ENCODE peak calls at places on chromosomes 4 and X, in eight cellular contexts. D, Q, Y, M, P, J, S and E are unnamed samples.

GRCh38 chrX:154419688-154420401 is 8.5 kb downstream of the TAFAZZIN start:
- DNase-seq in D (no peak), Q (no peak), Y (no peak), M (no peak), P (no peak), J (no peak), S (peak), E (no peak)

GRCh38 chr4:98092833-98093439 is 50.3 kb downstream of the STPG2 start:
- DNase-seq in D (no peak), Q (peak), Y (no peak), M (no peak), P (no peak), J (peak), S (no peak), E (peak)

GRCh38 chrX:24026403-24026801 is 584 bp downstream of the KLHL15 start:
- DNase-seq in D (no peak), Q (no peak), Y (peak), M (no peak), P (no peak), J (no peak), S (no peak), E (no peak)

GRCh38 chr4:183987987-183988392 is 82.9 kb downstream of the STOX2 start:
- DNase-seq in D (peak), Q (peak), Y (peak), M (no peak), P (no peak), J (no peak), S (peak), E (peak)

GRCh38 chr4:8345053-8345945 is 75.7 kb downstream of the HTRA3 start:
- DNase-seq in D (peak), Q (no peak), Y (peak), M (no peak), P (no peak), J (no peak), S (no peak), E (no peak)

GRCh38 chr4:8278009-8278395 is 8.4 kb downstream of the HTRA3 start:
- DNase-seq in D (no peak), Q (no peak), Y (no peak), M (no peak), P (no peak), J (no peak), S (peak), E (no peak)

GRCh38 chr4:133190098-133190497 is 41.0 kb downstream of the PCDH10 start:
- DNase-seq in D (no peak), Q (no peak), Y (no peak), M (no peak), P (no peak), J (no peak), S (no peak), E (no peak)

GRCh38 chr4:41207330-41207831 is 7.0 kb downstream of the APBB2 start:
- DNase-seq in D (no peak), Q (no peak), Y (no peak), M (no peak), P (no peak), J (no peak), S (no peak), E (no peak)

GRCh38 chr4:54695359-54696149 is 37.8 kb downstream of the KIT start:
- DNase-seq in D (no peak), Q (no peak), Y (no peak), M (no peak), P (peak), J (no peak), S (no peak), E (no peak)

GRCh38 chr4:106114284-106114683 is 201.7 kb downstream of the TBCK start:
- DNase-seq in D (no peak), Q (no peak), Y (no peak), M (no peak), P (no peak), J (no peak), S (no peak), E (no peak)

GRCh38 chr4:182917182-182918043 is at the start of gene DCTD:
- DNase-seq in D (peak), Q (no peak), Y (peak), M (peak), P (peak), J (peak), S (peak), E (no peak)

GRCh38 chrX:25009407-25009806 is 6.4 kb downstream of the ARX start:
- DNase-seq in D (no peak), Q (no peak), Y (no peak), M (no peak), P (no peak), J (no peak), S (no peak), E (no peak)

GRCh38 chrX:16451331-16451730 is 198.6 kb upstream of the S100G start:
- DNase-seq in D (no peak), Q (no peak), Y (no peak), M (no peak), P (no peak), J (no peak), S (no peak), E (no peak)

GRCh38 chr4:130077275-130077674 is 981.3 kb downstream of the C4orf33 start:
- DNase-seq in D (no peak), Q (no peak), Y (no peak), M (no peak), P (no peak), J (no peak), S (no peak), E (peak)

GRCh38 chr4:123479944-123480343 is 83.3 kb downstream of the SPRY1 start:
- DNase-seq in D (no peak), Q (no peak), Y (no peak), M (no peak), P (no peak), J (no peak), S (no peak), E (no peak)

GRCh38 chrX:66076801-66077200 is 36.9 kb upstream of the VSIG4 start:
- DNase-seq in D (no peak), Q (no peak), Y (no peak), M (no peak), P (no peak), J (no peak), S (no peak), E (no peak)

GRCh38 chr4:119209586-119209985 is 2.9 kb upstream of the USP53 start:
- DNase-seq in D (no peak), Q (peak), Y (no peak), M (no peak), P (no peak), J (no peak), S (no peak), E (no peak)

GRCh38 chr4:153295131-153295755 is 49.2 kb upstream of the MND1 start:
- DNase-seq in D (no peak), Q (no peak), Y (no peak), M (no peak), P (no peak), J (no peak), S (no peak), E (no peak)

GRCh38 chrX:85115252-85115651 is 111.6 kb downstream of the APOOL start:
- DNase-seq in D (no peak), Q (no peak), Y (no peak), M (no peak), P (no peak), J (no peak), S (no peak), E (no peak)

GRCh38 chrX:35726176-35726575 is 72.0 kb upstream of the MAGEB16 start:
- DNase-seq in D (no peak), Q (no peak), Y (no peak), M (no peak), P (no peak), J (peak), S (no peak), E (peak)

GRCh38 chr4:144948009-144948408 is 150.0 kb downstream of the ANAPC10 start:
- DNase-seq in D (no peak), Q (no peak), Y (peak), M (no peak), P (peak), J (no peak), S (no peak), E (no peak)

GRCh38 chr4:174213734-174214101 is 69.7 kb downstream of the FBXO8 start:
- DNase-seq in D (no peak), Q (no peak), Y (peak), M (no peak), P (no peak), J (no peak), S (no peak), E (no peak)
- H3K4me3 ChIP-seq in D (peak), Q (no peak), Y (peak), M (peak), P (no peak), J (no peak), S (peak), E (no peak)

DNA sequence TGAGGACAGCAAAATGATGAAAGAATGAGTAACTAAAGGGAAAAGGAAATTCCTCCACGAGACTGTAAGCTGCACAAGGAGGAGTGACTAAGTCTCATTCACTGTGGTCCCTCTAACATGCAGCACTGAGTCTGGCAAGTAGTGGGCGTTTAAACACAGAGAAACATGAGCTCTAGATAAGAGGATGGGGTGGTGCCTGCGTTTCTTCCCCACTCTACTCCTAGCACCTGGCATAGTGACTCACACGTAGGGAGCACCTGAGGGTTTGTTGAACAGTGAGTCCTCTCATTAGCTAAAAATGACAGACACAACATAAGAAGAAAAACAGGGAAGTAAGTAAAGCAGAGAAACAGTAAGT is 105.8 kb upstream of the CBR4 start:
- DNase-seq in D (no peak), Q (peak), Y (peak), M (no peak), P (no peak), J (no peak), S (no peak), E (peak)
- TF ChIP-seq CTCF in D (no peak), Q (no peak), Y (peak), M (no peak), P (no peak), J (no peak), S (no peak), E (peak)

DNA sequence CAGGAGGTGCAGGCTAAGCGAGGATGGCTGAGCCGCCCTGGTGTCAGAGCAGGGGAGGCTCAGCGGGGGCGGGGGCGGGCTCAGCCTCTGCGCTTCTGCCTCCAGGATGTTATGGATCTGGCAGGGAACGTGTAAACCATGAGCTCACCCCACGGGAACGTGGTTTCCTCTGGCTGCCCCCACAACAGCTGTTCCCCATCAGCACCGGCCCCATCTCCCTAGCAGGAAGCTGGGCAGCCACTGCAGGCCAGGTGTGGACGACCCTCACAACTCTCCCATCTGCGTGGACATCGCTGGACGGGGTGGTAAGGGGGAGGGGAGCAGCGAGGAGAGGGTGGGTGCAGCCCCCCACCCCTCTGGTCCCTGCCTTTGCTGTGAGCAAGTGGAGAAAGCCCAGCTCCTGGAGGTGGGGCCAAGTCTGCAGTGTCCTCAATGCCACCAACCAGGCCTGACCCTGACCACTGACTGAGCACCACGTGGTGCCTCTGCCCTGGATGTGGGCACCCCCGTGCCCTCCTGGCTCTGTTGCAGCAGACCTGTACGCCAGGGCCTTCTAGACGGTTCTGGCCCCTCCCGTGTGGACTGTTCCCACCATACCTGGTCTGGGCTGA is 28.1 kb upstream of the SPON2 start:
- DNase-seq in D (peak), Q (no peak), Y (peak), M (peak), P (peak), J (peak), S (peak), E (peak)
- H3K4me3 ChIP-seq in D (no peak), Q (no peak), Y (no peak), M (peak), P (no peak), J (peak), S (peak), E (no peak)

GRCh38 chr4:185127021-185127925 is 15.8 kb upstream of the SLC25A4 start:
- DNase-seq in D (no peak), Q (no peak), Y (peak), M (peak), P (peak), J (no peak), S (peak), E (no peak)

GRCh38 chr4:185123479-185123878 is 19.6 kb upstream of the SLC25A4 start:
- DNase-seq in D (no peak), Q (no peak), Y (no peak), M (no peak), P (no peak), J (no peak), S (no peak), E (no peak)

GRCh38 chr4:185122681-185123345 is 20.3 kb upstream of the SLC25A4 start:
- DNase-seq in D (no peak), Q (no peak), Y (no peak), M (no peak), P (no peak), J (peak), S (no peak), E (no peak)

GRCh38 chr4:185134176-185134869 is 8.7 kb upstream of the SLC25A4 start:
- DNase-seq in D (no peak), Q (peak), Y (no peak), M (no peak), P (no peak), J (peak), S (no peak), E (peak)

GRCh38 chr4:185128272-185129119 is 14.6 kb upstream of the SLC25A4 start:
- DNase-seq in D (no peak), Q (no peak), Y (peak), M (peak), P (no peak), J (no peak), S (peak), E (no peak)
- TF ChIP-seq CTCF in D (peak), Q (no peak), Y (peak), M (peak), P (no peak), J (no peak), S (no peak), E (no peak)

GRCh38 chr4:185773419-185773818 is 38.6 kb downstream of the SORBS2 start:
- DNase-seq in D (peak), Q (no peak), Y (peak), M (no peak), P (peak), J (no peak), S (peak), E (no peak)
- H3K4me3 ChIP-seq in D (peak), Q (no peak), Y (no peak), M (no peak), P (peak), J (no peak), S (peak), E (peak)

GRCh38 chr4:5399790-5400421 is 308.5 kb downstream of the EVC2 start:
- DNase-seq in D (no peak), Q (peak), Y (peak), M (no peak), P (peak), J (peak), S (no peak), E (peak)
- TF ChIP-seq CTCF in D (no peak), Q (peak), Y (peak), M (peak), P (peak), J (peak), S (peak), E (peak)

DNA sequence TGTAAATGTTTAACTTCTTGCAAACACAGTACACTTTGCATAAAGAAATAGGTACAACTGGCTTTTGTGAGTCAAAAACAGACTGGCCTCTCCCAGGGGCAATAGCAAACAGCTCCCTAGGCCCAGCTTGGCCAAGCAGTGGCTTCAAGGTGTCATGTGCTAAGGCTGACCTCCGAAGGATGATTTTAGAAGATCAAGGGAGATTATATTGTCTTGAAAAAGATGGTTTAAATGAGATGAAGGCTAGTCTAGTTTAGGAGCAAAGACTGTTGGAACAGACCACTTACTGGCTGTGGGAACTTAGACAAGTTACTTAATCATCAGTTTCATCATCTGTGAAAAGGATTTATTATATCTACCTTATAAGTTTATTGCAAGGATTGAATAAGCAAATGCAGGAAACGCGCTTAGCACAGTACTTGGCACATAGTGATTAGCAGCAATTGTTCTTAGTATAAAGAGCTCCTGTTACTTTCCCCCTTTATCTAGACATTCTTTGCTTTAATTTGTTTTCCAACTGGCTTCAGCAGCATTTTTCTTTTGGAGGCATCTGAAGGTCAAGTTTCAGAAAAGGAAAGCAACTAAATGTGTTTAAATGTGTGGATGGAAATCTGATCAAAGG is 17.2 kb downstream of the ANXA3 start:
- DNase-seq in D (no peak), Q (no peak), Y (no peak), M (no peak), P (no peak), J (no peak), S (no peak), E (no peak)
- H3K4me3 ChIP-seq in D (no peak), Q (no peak), Y (no peak), M (no peak), P (no peak), J (no peak), S (no peak), E (no peak)